ENCODE peak calls at places on chromosomes 1 and 21, in eight cellular contexts. S is astrocyte of the cerebellum; D is fibroblast of the conjunctiva; Z is stimulated activated CD8-positive, alpha-beta memory T cell treated with anti-CD3 and anti-CD28 coated beads, Interleukin-4, amount 100 ng/mL, for 24 hours; Q is thoracic aorta; C is stimulated activated CD4-positive, alpha-beta T cell treated with anti-CD3 and anti-CD28 coated beads, Interleukin-15, amount 100 ng/mL, for 48 hours; M is GM13976; O is activated CD4-positive, alpha-beta T cell treated with anti-CD3 and anti-CD28 coated beads, Interleukin-2, amount 10 ng/mL, durations not matched to agents 7 days and 5 days. I is an unnamed sample.

GRCh38 chr1:64623750-64624445 is 121.0 kb upstream of the RAVER2 start:
- DNase-seq in S (peak; percentile 80), D (no peak), Z (no peak), Q (no peak), C (peak; percentile 13), M (no peak), O (no peak), I (peak; percentile 72)

GRCh38 chr1:67308136-67308535 is 463 bp downstream of the IL12RB2 start:
- DNase-seq in S (no peak), D (no peak), Z (no peak), Q (no peak), C (no peak), M (peak; percentile 31), O (peak; percentile 16), I (no peak)

GRCh38 chr1:3868464-3869006 is 11.3 kb downstream of the DFFB start:
- DNase-seq in S (no peak), D (no peak), Z (no peak), Q (no peak), C (no peak), M (no peak), O (no peak), I (no peak)

GRCh38 chr1:25766721-25767436 is 33.1 kb upstream of the SELENON start:
- DNase-seq in S (no peak), D (no peak), Z (no peak), Q (no peak), C (no peak), M (no peak), O (no peak), I (no peak)

GRCh38 chr21:46048926-46049889 is 48.7 kb upstream of the COL6A2 start:
- DNase-seq in S (peak; percentile 99), D (peak; percentile 97), Z (no peak), Q (no peak), C (no peak), M (no peak), O (no peak), I (no peak)

GRCh38 chr1:197908695-197909336 is 6.4 kb downstream of the C1orf53 start:
- DNase-seq in S (no peak), D (no peak), Z (no peak), Q (no peak), C (no peak), M (peak; percentile 7), O (no peak), I (no peak)

GRCh38 chr1:226798427-226799411 is 59.6 kb upstream of the ITPKB start:
- DNase-seq in S (no peak), D (no peak), Z (peak; percentile 45), Q (no peak), C (peak; percentile 58), M (peak; percentile 78), O (peak; percentile 71), I (no peak)

GRCh38 chr1:209433649-209434031 is 149.9 kb upstream of the CAMK1G start:
- DNase-seq in S (peak; percentile 40), D (no peak), Z (no peak), Q (no peak), C (no peak), M (no peak), O (no peak), I (no peak)

GRCh38 chr1:19154876-19155275 is 55.2 kb downstream of the UBR4 start:
- DNase-seq in S (no peak), D (no peak), Z (no peak), Q (no peak), C (no peak), M (no peak), O (no peak), I (no peak)

GRCh38 chr1:204283711-204284651 is 70.2 kb upstream of the GOLT1A start:
- DNase-seq in S (no peak), D (no peak), Z (no peak), Q (no peak), C (no peak), M (no peak), O (no peak), I (no peak)

GRCh38 chr1:29133861-29134694 is 10.4 kb upstream of the TMEM200B start:
- DNase-seq in S (no peak), D (no peak), Z (no peak), Q (no peak), C (no peak), M (peak; percentile 42), O (no peak), I (no peak)

GRCh38 chr1:159800177-159800935 is 1.8 kb upstream of the FCRL6 start:
- DNase-seq in S (no peak), D (no peak), Z (peak; percentile 26), Q (no peak), C (no peak), M (no peak), O (peak; percentile 41), I (no peak)

GRCh38 chr21:37863842-37864241 is 52.4 kb downstream of the KCNJ6 start:
- DNase-seq in S (no peak), D (no peak), Z (no peak), Q (no peak), C (no peak), M (no peak), O (no peak), I (peak; percentile 7)

GRCh38 chr1:241591317-241591716 is 48.9 kb downstream of the CHML start:
- DNase-seq in S (no peak), D (no peak), Z (no peak), Q (no peak), C (no peak), M (no peak), O (no peak), I (peak; percentile 73)

GRCh38 chr1:108346137-108346536 is 102.3 kb upstream of the NBPF4 start:
- DNase-seq in S (no peak), D (no peak), Z (no peak), Q (no peak), C (no peak), M (no peak), O (no peak), I (no peak)